ENCODE peak calls at places on chromosome 11, in ten cellular contexts. L, Z, A, R, C, O, F, J, V and T are unnamed samples.

GRCh38 chr11:73055002-73055401 is 87.1 kb downstream of the FCHSD2 start:
- DNase-seq in L (no peak), Z (no peak), A (no peak), R (no peak), C (no peak), O (no peak), F (no peak), J (no peak), V (no peak), T (no peak)

GRCh38 chr11:13011366-13012036 is 2.4 kb downstream of the RASSF10 start:
- DNase-seq in L (peak; percentile 5), Z (no peak), A (no peak), R (no peak), C (no peak), O (no peak), F (no peak), J (no peak), V (no peak), T (no peak)

GRCh38 chr11:82899957-82900276 is 313 bp downstream of the PRCP start:
- DNase-seq in L (no peak), Z (no peak), A (no peak), R (no peak), C (no peak), O (no peak), F (no peak), J (no peak), V (no peak), T (no peak)

GRCh38 chr11:629237-629583 is 2.2 kb upstream of the SCT start:
- DNase-seq in L (peak; percentile 50), Z (no peak), A (no peak), R (no peak), C (no peak), O (no peak), F (no peak), J (no peak), V (no peak), T (no peak)

GRCh38 chr11:44622721-44623258 is 57.3 kb downstream of the CD82 start:
- DNase-seq in L (no peak), Z (no peak), A (no peak), R (no peak), C (no peak), O (no peak), F (no peak), J (no peak), V (no peak), T (no peak)

GRCh38 chr11:63179446-63180068 is 35.5 kb upstream of the SLC22A24 start:
- DNase-seq in L (peak; percentile 23), Z (no peak), A (no peak), R (no peak), C (no peak), O (no peak), F (no peak), J (no peak), V (no peak), T (no peak)

GRCh38 chr11:70883323-70883940 is 368.9 kb downstream of the SHANK2 start:
- DNase-seq in L (no peak), Z (no peak), A (no peak), R (no peak), C (no peak), O (no peak), F (no peak), J (no peak), V (no peak), T (no peak)

GRCh38 chr11:123799438-123799837 is 6.7 kb downstream of the OR6M1 start:
- DNase-seq in L (no peak), Z (no peak), A (no peak), R (no peak), C (no peak), O (no peak), F (no peak), J (no peak), V (no peak), T (no peak)